ENCODE peak calls at places on chromosome 9, in nine cellular contexts. P is HepG2, K is HCT116, H is IMR-90, V is GM12878, W is heart left ventricle, F is right lobe of liver, X is body of pancreas, Y is A549. J is an unnamed sample.

GRCh38 chr9:5764130-5764868 is 68.6 kb downstream of the ERMP1 start:
- ATAC-seq in P (no peak), W (no peak), H (no peak), K (no peak), X (no peak), F (no peak), Y (no peak), V (peak; percentile 80), J (no peak)

GRCh38 chr9:97605246-97605645 is 27.9 kb downstream of the TSTD2 start:
- ATAC-seq in Y (no peak), W (no peak), P (no peak), F (no peak), V (no peak), H (no peak), X (no peak), K (no peak), J (no peak)

GRCh38 chr9:38195737-38196161 is 126.7 kb upstream of the SHB start:
- ATAC-seq in Y (no peak), K (no peak), V (no peak), W (no peak), H (no peak), X (no peak), P (peak; percentile 64), F (peak; percentile 85), J (no peak)

GRCh38 chr9:106885451-106885850 is 22.5 kb downstream of the ZNF462 start:
- ATAC-seq in X (no peak), K (no peak), F (no peak), P (no peak), W (no peak), V (no peak), H (peak; percentile 85), Y (peak; percentile 84), J (no peak)

GRCh38 chr9:5336683-5337082 is 3.0 kb downstream of the RLN1 start:
- ATAC-seq in H (no peak), V (no peak), Y (no peak), W (no peak), F (no peak), K (no peak), X (no peak), P (no peak), J (no peak)

GRCh38 chr9:98453589-98454311 is 198.3 kb upstream of the TBC1D2 start:
- ATAC-seq in X (no peak), V (no peak), H (peak; percentile 21), P (no peak), Y (peak; percentile 57), W (no peak), K (no peak), F (no peak), J (no peak)

GRCh38 chr9:129258823-129259301 is 80.8 kb upstream of the IER5L start:
- ATAC-seq in K (no peak), X (no peak), V (peak; percentile 30), W (no peak), P (no peak), F (no peak), Y (no peak), H (no peak), J (no peak)

GRCh38 chr9:12702160-12702758 is 9.1 kb downstream of the TYRP1 start:
- ATAC-seq in P (peak; percentile 67), F (peak; percentile 96), W (peak; percentile 58), V (no peak), K (peak; percentile 91), H (peak; percentile 87), X (peak; percentile 87), Y (peak; percentile 91), J (peak; percentile 65)

GRCh38 chr9:111038336-111039202 is at the start of gene LPAR1:
- ATAC-seq in K (peak; percentile 59), Y (peak; percentile 69), X (peak; percentile 70), W (peak; percentile 51), P (peak; percentile 50), F (peak; percentile 34), H (peak; percentile 71), V (peak; percentile 35), J (peak; percentile 63)

GRCh38 chr9:91428431-91428830 is 4.8 kb upstream of the NFIL3 start:
- ATAC-seq in P (no peak), F (no peak), H (no peak), W (no peak), Y (no peak), X (no peak), K (no peak), V (no peak), J (no peak)

GRCh38 chr9:17682684-17683083 is 103.8 kb downstream of the SH3GL2 start:
- ATAC-seq in X (no peak), P (no peak), H (no peak), Y (no peak), W (no peak), V (no peak), F (no peak), K (no peak), J (no peak)

GRCh38 chr9:128787583-128788156 is 617 bp downstream of the TBC1D13 start:
- ATAC-seq in P (peak; percentile 19), X (no peak), F (peak; percentile 28), W (no peak), V (peak; percentile 22), Y (no peak), K (peak; percentile 24), H (peak; percentile 36), J (no peak)

GRCh38 chr9:135039266-135039870 is 48.1 kb upstream of the OLFM1 start:
- ATAC-seq in W (no peak), F (no peak), P (no peak), K (no peak), X (no peak), Y (peak; percentile 22), H (no peak), V (no peak), J (no peak)

GRCh38 chr9:82961504-82962125 is 101.3 kb downstream of the RASEF start:
- ATAC-seq in W (peak; percentile 85), Y (peak; percentile 95), H (peak; percentile 96), X (peak; percentile 99), K (peak; percentile 91), P (peak; percentile 97), F (peak; percentile 100), V (peak; percentile 95), J (peak; percentile 65)

GRCh38 chr9:3181049-3181953 is 337.4 kb upstream of the PUM3 start:
- ATAC-seq in F (peak; percentile 51), V (peak; percentile 68), P (peak; percentile 91), W (peak; percentile 22), Y (peak; percentile 75), K (peak; percentile 77), H (peak; percentile 21), X (peak; percentile 60), J (peak; percentile 41)

GRCh38 chr9:97807681-97808080 is 45.3 kb upstream of the FOXE1 start:
- ATAC-seq in X (no peak), W (no peak), F (no peak), H (no peak), K (no peak), Y (no peak), V (no peak), P (no peak), J (no peak)

GRCh38 chr9:77176686-77177142 is 620 bp upstream of the VPS13A start:
- ATAC-seq in V (no peak), H (no peak), Y (no peak), F (no peak), X (no peak), W (no peak), P (no peak), K (no peak), J (no peak)

GRCh38 chr9:77175152-77175551 is 2.2 kb upstream of the VPS13A start:
- ATAC-seq in V (no peak), H (no peak), X (no peak), W (no peak), K (no peak), P (no peak), Y (no peak), F (no peak), J (no peak)

GRCh38 chr9:77176106-77176505 is 1.2 kb upstream of the VPS13A start:
- ATAC-seq in P (no peak), K (no peak), H (no peak), X (no peak), Y (no peak), W (no peak), F (no peak), V (no peak), J (no peak)

GRCh38 chr9:77177894-77178794 is 810 bp downstream of the VPS13A start:
- ATAC-seq in Y (peak; percentile 55), V (peak; percentile 53), P (peak; percentile 51), X (peak; percentile 15), F (peak; percentile 41), W (peak; percentile 16), K (peak; percentile 9), H (peak; percentile 7), J (peak; percentile 2)

GRCh38 chr9:77177143-77177893 is at the start of gene VPS13A:
- ATAC-seq in W (peak; percentile 93), K (peak; percentile 93), X (peak; percentile 93), V (peak; percentile 95), P (peak; percentile 98), F (peak; percentile 88), Y (peak; percentile 84), H (peak; percentile 92), J (peak; percentile 94)
- TF ChIP-seq POLR2A in W (peak; percentile 80), K (peak; percentile 71), X (peak; percentile 72), V (peak; percentile 78), P (peak; percentile 71), F (peak; percentile 78), Y (peak; percentile 75), H (no peak), J (peak; percentile 45)

DNA sequence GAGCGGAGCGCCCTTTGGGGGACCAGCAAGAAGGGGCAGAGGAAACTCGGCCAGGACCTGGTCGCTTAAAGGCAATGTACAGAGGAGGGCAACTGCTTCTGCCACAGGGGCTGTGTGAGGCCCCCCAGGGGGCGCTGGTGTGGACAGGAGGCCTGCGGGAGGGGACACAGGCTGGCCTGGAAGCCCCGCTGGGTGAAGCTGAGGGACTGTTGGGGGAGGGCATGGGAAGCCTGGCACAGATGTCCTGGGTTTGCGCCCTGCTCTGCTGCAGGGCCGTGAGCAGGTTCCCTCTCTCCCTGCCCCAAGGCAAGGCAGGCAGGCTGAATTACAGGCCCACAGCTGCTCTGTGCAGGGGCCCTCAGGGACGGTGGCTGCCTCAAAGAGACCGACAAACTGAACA is 5.4 kb downstream of the MED22 start:
- ATAC-seq in X (no peak), F (no peak), W (no peak), P (peak; percentile 46), V (no peak), Y (no peak), K (peak; percentile 18), H (no peak), J (no peak)
- TF ChIP-seq CTCF in X (no peak), F (no peak), W (no peak), P (peak; percentile 42), V (peak; percentile 5), Y (peak; percentile 11), K (peak; percentile 35), H (peak; percentile 17), J (no peak)

GRCh38 chr9:87516222-87516930 is 18.7 kb downstream of the DAPK1 start:
- ATAC-seq in X (peak; percentile 41), K (no peak), V (peak; percentile 8), H (no peak), P (peak; percentile 78), F (peak; percentile 83), Y (peak; percentile 52), W (peak; percentile 80), J (peak; percentile 46)
- TF ChIP-seq POLR2A in X (no peak), K (no peak), V (no peak), H (no peak), P (no peak), F (no peak), Y (no peak), W (no peak), J (no peak)

GRCh38 chr9:19948021-19948420 is 159.2 kb upstream of the SLC24A2 start:
- ATAC-seq in V (no peak), H (no peak), X (no peak), K (no peak), F (no peak), P (no peak), W (no peak), Y (no peak), J (no peak)

GRCh38 chr9:19940808-19941207 is 152.0 kb upstream of the SLC24A2 start:
- ATAC-seq in K (no peak), W (no peak), Y (no peak), X (no peak), P (no peak), V (no peak), H (no peak), F (no peak), J (no peak)

GRCh38 chr9:19946446-19947109 is 157.7 kb upstream of the SLC24A2 start:
- ATAC-seq in Y (peak; percentile 78), X (peak; percentile 38), P (peak; percentile 73), H (peak; percentile 60), W (no peak), V (peak; percentile 95), K (peak; percentile 50), F (no peak), J (no peak)
- TF ChIP-seq CTCF in Y (no peak), X (no peak), P (no peak), H (peak; percentile 40), W (no peak), V (peak; percentile 47), K (peak; percentile 32), F (no peak), J (peak; percentile 14)

J was measured in gastroesophageal sphincter.